ENCODE peak calls at places on chromosomes 3 and 15, in five cellular contexts. D, H, Z, I and L are unnamed samples.

GRCh38 chr15:99424978-99425665 is 140.7 kb upstream of the MEF2A start:
- DNase-seq in Z (peak), H (peak), D (no peak), I (peak), L (peak)

GRCh38 chr3:98068824-98069223 is 18.1 kb upstream of the OR5AC2 start:
- DNase-seq in Z (no peak), D (no peak), I (no peak), H (no peak), L (no peak)

GRCh38 chr15:85639752-85640381 is 154.9 kb downstream of the KLHL25 start:
- DNase-seq in H (peak), I (peak), D (no peak), Z (no peak), L (peak)

GRCh38 chr3:63975705-63976104 is 47.6 kb downstream of the PSMD6 start:
- DNase-seq in Z (no peak), H (peak), D (peak), I (peak), L (peak)

GRCh38 chr15:40082195-40082868 is 26.3 kb downstream of the BMF start:
- DNase-seq in D (no peak), Z (no peak), I (no peak), H (no peak), L (no peak)

GRCh38 chr3:33100229-33100628 is 3.3 kb upstream of the GLB1 start:
- DNase-seq in H (no peak), Z (no peak), I (no peak), D (no peak), L (no peak)

GRCh38 chr15:40456299-40456712 is 14.5 kb upstream of the CHST14 start:
- DNase-seq in H (peak), Z (no peak), I (no peak), D (peak), L (no peak)

GRCh38 chr3:31999902-32000439 is 18.4 kb downstream of the ZNF860 start:
- DNase-seq in I (no peak), D (no peak), Z (no peak), H (no peak), L (no peak)

GRCh38 chr3:102791641-102792589 is 357.1 kb downstream of the ZPLD1 start:
- DNase-seq in Z (peak), I (no peak), D (no peak), H (peak), L (peak)

GRCh38 chr3:140010391-140010790 is 75.4 kb downstream of the CLSTN2 start:
- DNase-seq in D (no peak), H (no peak), I (no peak), Z (no peak), L (no peak)

GRCh38 chr15:35751421-35752133 is 205.6 kb upstream of the DPH6 start:
- DNase-seq in I (peak), Z (peak), D (peak), H (peak), L (peak)

GRCh38 chr15:71921191-71921590 is 110.8 kb downstream of the NR2E3 start:
- DNase-seq in D (no peak), Z (no peak), I (no peak), H (no peak), L (no peak)

GRCh38 chr15:100170280-100170654 is 171.5 kb downstream of the ADAMTS17 start:
- DNase-seq in D (no peak), I (no peak), H (no peak), Z (no peak), L (no peak)

GRCh38 chr15:52798529-52799101 is 8.5 kb upstream of the ONECUT1 start:
- DNase-seq in Z (no peak), H (no peak), D (no peak), I (no peak), L (no peak)

GRCh38 chr3:189038773-189039720 is 132.7 kb upstream of the TPRG1 start:
- DNase-seq in I (no peak), H (no peak), D (no peak), Z (no peak), L (no peak)

GRCh38 chr15:64009241-64009640 is 37.0 kb downstream of the DAPK2 start:
- DNase-seq in Z (no peak), I (peak), D (peak), H (peak), L (peak)

GRCh38 chr3:79810529-79810928 is 42.7 kb upstream of the ROBO1 start:
- DNase-seq in H (no peak), I (no peak), D (no peak), Z (no peak), L (no peak)

GRCh38 chr3:36380171-36381031 is at the start of gene STAC:
- DNase-seq in Z (no peak), D (peak), I (peak), H (peak), L (peak)

GRCh38 chr3:145422541-145422940 is 738.4 kb downstream of the PLOD2 start:
- DNase-seq in Z (no peak), I (no peak), H (no peak), D (no peak), L (no peak)

GRCh38 chr3:14414841-14415464 is 12.5 kb downstream of the SLC6A6 start:
- DNase-seq in Z (no peak), D (no peak), H (no peak), I (no peak), L (no peak)

GRCh38 chr3:114362815-114363214 is 69.0 kb downstream of the TIGIT start:
- DNase-seq in D (no peak), I (peak), Z (no peak), H (peak), L (peak)

GRCh38 chr3:126369490-126369889 is 12.3 kb upstream of the KLF15 start:
- DNase-seq in Z (no peak), D (no peak), H (no peak), I (no peak), L (no peak)

GRCh38 chr3:69791919-69792399 is 52.7 kb downstream of the MITF start:
- DNase-seq in D (no peak), Z (peak), H (peak), I (peak), L (peak)

GRCh38 chr15:39406485-39406884 is 174.4 kb upstream of the THBS1 start:
- DNase-seq in I (no peak), D (no peak), Z (no peak), H (no peak), L (no peak)

GRCh38 chr3:52455283-52456168 is at the start of gene NISCH:
- DNase-seq in H (peak), Z (no peak), D (peak), I (peak), L (peak)

GRCh38 chr3:153614563-153614962 is 452.5 kb downstream of the RAP2B start:
- DNase-seq in H (peak), I (peak), D (no peak), Z (peak), L (peak)

GRCh38 chr3:39814007-39814406 is 4.6 kb downstream of the MYRIP start:
- DNase-seq in Z (no peak), I (peak), H (peak), D (no peak), L (peak)

GRCh38 chr3:71048948-71049347 is 534.6 kb downstream of the FOXP1 start:
- DNase-seq in Z (no peak), H (no peak), D (no peak), I (peak), L (no peak)

GRCh38 chr15:63156708-63157065 is 590 bp downstream of the RPS27L start:
- DNase-seq in I (peak), D (no peak), H (peak), Z (no peak), L (peak)

GRCh38 chr3:61562042-61562809 is 855 bp downstream of the PTPRG start:
- DNase-seq in I (peak), H (peak), D (peak), Z (no peak), L (peak)

GRCh38 chr3:61562810-61563613 is 1.6 kb downstream of the PTPRG start:
- DNase-seq in I (peak), Z (no peak), H (peak), D (peak), L (peak)

GRCh38 chr3:61561374-61562041 is at the start of gene PTPRG:
- DNase-seq in Z (peak), I (peak), D (peak), H (peak), L (peak)

GRCh38 chr3:61560452-61561373 is 658 bp upstream of the PTPRG start:
- DNase-seq in H (peak), D (peak), I (peak), Z (no peak), L (peak)

GRCh38 chr3:61559108-61559731 is 2.2 kb upstream of the PTPRG start:
- DNase-seq in Z (no peak), H (peak), D (no peak), I (peak), L (peak)
- TF ChIP-seq CTCF in Z (peak), H (peak), D (no peak), I (peak), L (peak)

DNA sequence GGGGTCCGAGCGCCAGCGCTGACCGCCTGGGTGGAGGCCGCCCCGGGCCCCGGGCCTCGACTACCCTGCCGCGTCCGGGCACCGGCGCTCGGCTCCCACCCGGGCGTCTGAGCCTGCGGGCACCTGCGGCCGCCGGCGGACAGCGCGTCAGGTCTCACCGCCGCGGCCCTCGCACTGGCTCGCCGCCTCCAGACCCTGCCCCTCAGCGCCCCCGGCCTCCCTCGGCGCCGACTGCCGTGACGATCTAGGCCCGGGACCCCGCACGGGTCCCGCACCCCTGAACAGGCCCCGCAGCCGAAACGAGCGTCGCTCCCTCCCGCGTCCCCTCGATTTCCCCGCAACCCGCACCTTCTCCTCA is 297 bp downstream of the PRC1 start:
- DNase-seq in D (peak), I (no peak), Z (no peak), H (no peak), L (no peak)
- H3K4me3 ChIP-seq in D (peak), I (peak), Z (peak), H (peak), L (peak)

GRCh38 chr3:128613083-128613829 is 37.4 kb downstream of the RPN1 start:
- DNase-seq in I (no peak), D (no peak), Z (no peak), H (no peak), L (no peak)

GRCh38 chr3:128605091-128606046 is 45.2 kb downstream of the RPN1 start:
- DNase-seq in D (no peak), I (no peak), H (no peak), Z (no peak), L (no peak)

GRCh38 chr3:128610671-128611070 is 39.9 kb downstream of the RPN1 start:
- DNase-seq in Z (no peak), H (no peak), D (no peak), I (no peak), L (no peak)

GRCh38 chr3:128607710-128608048 is 42.9 kb downstream of the RPN1 start:
- DNase-seq in H (no peak), I (no peak), Z (no peak), D (no peak), L (no peak)

GRCh38 chr3:128609294-128609693 is 41.3 kb downstream of the RPN1 start:
- DNase-seq in D (no peak), Z (no peak), H (no peak), I (no peak), L (no peak)
- TF ChIP-seq CTCF in D (no peak), Z (no peak), H (no peak), I (no peak), L (no peak)

GRCh38 chr3:180911876-180912303 is 580 bp upstream of the FXR1 start:
- DNase-seq in I (no peak), D (no peak), H (no peak), Z (no peak), L (no peak)
- H3K4me3 ChIP-seq in I (peak), D (peak), H (peak), Z (peak), L (peak)